ENCODE peak calls at places on chromosomes 7 and 10, in six cellular contexts. A is HCT116, X is right lobe of liver, C is IMR-90, E is spleen, R is A549. K is an unnamed sample.

GRCh38 chr10:62627985-62628384 is 176.5 kb upstream of the ADO start:
- DNase-seq in E (no peak), A (no peak), X (no peak), C (peak; percentile 45), R (peak; percentile 20), K (no peak)

GRCh38 chr10:69913586-69913985 is 111.9 kb downstream of the COL13A1 start:
- DNase-seq in A (no peak), R (no peak), C (no peak), E (no peak), X (no peak), K (no peak)

GRCh38 chr7:54345746-54346145 is 196.4 kb upstream of the VSTM2A start:
- DNase-seq in E (no peak), X (no peak), C (no peak), A (no peak), R (no peak), K (no peak)

GRCh38 chr10:43251664-43252165 is 15.2 kb downstream of the RASGEF1A start:
- DNase-seq in X (no peak), R (no peak), A (no peak), E (peak; percentile 69), C (no peak), K (peak; percentile 18)

GRCh38 chr10:23158370-23158769 is 33.7 kb upstream of the PTF1A start:
- DNase-seq in C (peak; percentile 58), R (peak; percentile 71), A (peak; percentile 47), E (no peak), X (no peak), K (no peak)

GRCh38 chr10:86292462-86293322 is 73.9 kb downstream of the GRID1 start:
- DNase-seq in C (no peak), E (peak; percentile 67), A (no peak), X (no peak), R (no peak), K (peak; percentile 17)

GRCh38 chr7:128383781-128384180 is 22.3 kb upstream of the PRRT4 start:
- DNase-seq in C (no peak), A (no peak), E (no peak), R (no peak), X (no peak), K (no peak)

GRCh38 chr10:49280001-49280408 is 19.0 kb upstream of the C10orf71 start:
- DNase-seq in E (no peak), C (peak; percentile 15), A (no peak), R (no peak), X (no peak), K (peak; percentile 39)

GRCh38 chr10:4088354-4089066 is 303.5 kb upstream of the KLF6 start:
- DNase-seq in E (no peak), R (no peak), A (no peak), X (no peak), C (no peak), K (no peak)

GRCh38 chr7:129769866-129770808 is 158.6 kb downstream of the NRF1 start:
- DNase-seq in C (no peak), R (no peak), E (peak; percentile 51), A (no peak), X (no peak), K (no peak)

GRCh38 chr7:129767120-129768011 is 155.8 kb downstream of the NRF1 start:
- DNase-seq in E (peak; percentile 48), X (no peak), R (no peak), C (no peak), A (no peak), K (no peak)

GRCh38 chr7:129771201-129771927 is 159.8 kb downstream of the NRF1 start:
- DNase-seq in C (no peak), E (peak; percentile 66), X (no peak), R (no peak), A (no peak), K (no peak)

GRCh38 chr7:129769400-129769774 is 157.9 kb downstream of the NRF1 start:
- DNase-seq in X (no peak), A (no peak), E (peak; percentile 63), R (no peak), C (no peak), K (no peak)

GRCh38 chr7:129768614-129769399 is 157.3 kb downstream of the NRF1 start:
- DNase-seq in R (no peak), C (no peak), E (peak; percentile 64), A (no peak), X (no peak), K (no peak)
- TF ChIP-seq POLR2A in R (no peak), C (no peak), E (no peak), A (no peak), X (no peak), K (no peak)

GRCh38 chr10:58608826-58609225 is 96.2 kb downstream of the BICC1 start:
- DNase-seq in X (no peak), R (no peak), C (peak; percentile 30), A (no peak), E (no peak), K (no peak)
- H3K27ac ChIP-seq in X (no peak overlapping the region), R (no peak overlapping the region), C (peak overlapping the region; percentile 0), A (no peak overlapping the region), E (no peak overlapping the region), K (no peak overlapping the region)

GRCh38 chr10:80202934-80203834 is 2.2 kb downstream of the ANXA11 start:
- DNase-seq in R (peak; percentile 75), C (peak; percentile 85), E (peak; percentile 88), A (peak; percentile 83), X (peak; percentile 68), K (peak; percentile 84)

GRCh38 chr10:80205478-80206276 is at the start of gene ANXA11:
- DNase-seq in X (peak; percentile 90), R (peak; percentile 82), E (peak; percentile 96), A (peak; percentile 61), C (peak; percentile 54), K (peak; percentile 98)

GRCh38 chr10:80204801-80205477 is 398 bp downstream of the ANXA11 start:
- DNase-seq in X (peak; percentile 64), E (no peak), R (no peak), A (no peak), C (peak; percentile 30), K (no peak)

GRCh38 chr10:80203835-80204148 is 1.5 kb downstream of the ANXA11 start:
- DNase-seq in X (no peak), C (no peak), E (no peak), A (no peak), R (no peak), K (no peak)

GRCh38 chr10:80204193-80204714 is 1.1 kb downstream of the ANXA11 start:
- DNase-seq in R (peak; percentile 28), E (peak; percentile 84), X (peak; percentile 59), A (no peak), C (no peak), K (peak; percentile 83)
- TF ChIP-seq POLR2A in R (no peak), E (no peak), X (peak; percentile 76), A (no peak), C (no peak), K (peak; percentile 34)

DNA sequence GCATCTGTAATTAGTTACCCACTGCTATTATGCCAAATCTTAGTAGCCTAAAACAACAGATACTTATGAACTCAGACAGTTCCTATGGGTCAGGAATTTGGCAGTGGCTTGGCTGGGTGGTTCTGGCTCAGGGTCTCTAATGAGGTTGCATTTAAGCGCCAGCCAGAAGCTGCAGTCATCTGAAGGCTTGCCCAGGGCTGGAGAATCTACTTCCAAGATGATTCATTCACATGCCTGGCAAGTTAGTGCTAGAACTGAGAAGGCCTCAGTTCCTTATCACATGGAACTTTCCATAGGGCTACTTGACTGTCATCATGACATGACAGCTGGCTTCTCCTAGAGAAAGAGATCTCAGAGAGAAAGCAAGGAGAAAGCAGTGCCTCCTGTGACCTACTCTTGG is 121.3 kb downstream of the AVL9 start:
- DNase-seq in A (peak; percentile 51), C (peak; percentile 74), E (no peak), X (no peak), R (peak; percentile 92), K (no peak)
- H3K27ac ChIP-seq in A (peak overlapping the region; percentile 21), C (no peak overlapping the region), E (no peak overlapping the region), X (no peak overlapping the region), R (peak overlapping the region; percentile 77), K (no peak overlapping the region)

DNA sequence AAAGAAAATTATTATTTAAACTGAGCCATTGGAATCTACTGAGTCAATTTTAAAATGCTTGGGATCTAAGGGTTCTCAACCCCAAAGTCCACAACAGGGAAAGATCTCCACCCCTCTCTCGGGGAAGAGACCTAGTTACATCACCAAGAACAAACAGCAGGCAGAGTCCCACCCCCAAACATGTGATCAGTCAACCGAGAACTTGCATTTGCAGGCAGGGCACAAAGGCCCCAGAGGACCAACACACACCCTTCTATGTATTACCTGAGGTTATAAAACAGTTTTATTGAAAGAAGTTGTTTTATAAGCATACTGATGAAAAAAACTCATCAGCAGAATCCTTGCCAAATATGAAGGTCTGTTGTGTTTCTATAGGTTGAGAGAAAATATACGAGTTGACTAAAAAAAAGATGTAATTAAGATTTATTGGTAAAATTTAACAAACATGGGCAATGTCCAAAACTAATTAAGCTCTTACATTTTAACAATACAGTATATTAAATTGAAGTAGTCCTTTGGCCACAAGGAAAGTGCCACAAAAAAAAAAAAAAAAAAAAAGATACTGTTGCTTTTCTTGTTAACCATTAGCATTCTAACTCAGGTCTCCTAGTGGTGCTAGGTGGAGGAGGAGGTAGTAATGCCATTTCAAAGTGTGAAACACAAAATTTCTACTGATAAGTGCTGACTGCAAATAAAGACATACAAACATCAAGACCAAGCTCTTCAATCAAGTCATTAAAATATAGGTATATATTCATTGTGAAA is 975 bp upstream of the USP54 start:
- DNase-seq in A (peak; percentile 48), C (no peak), X (peak; percentile 32), E (no peak), R (peak; percentile 78), K (no peak)
- TF ChIP-seq POLR2A in A (no peak), C (no peak), X (no peak), E (no peak), R (no peak), K (no peak)

DNA sequence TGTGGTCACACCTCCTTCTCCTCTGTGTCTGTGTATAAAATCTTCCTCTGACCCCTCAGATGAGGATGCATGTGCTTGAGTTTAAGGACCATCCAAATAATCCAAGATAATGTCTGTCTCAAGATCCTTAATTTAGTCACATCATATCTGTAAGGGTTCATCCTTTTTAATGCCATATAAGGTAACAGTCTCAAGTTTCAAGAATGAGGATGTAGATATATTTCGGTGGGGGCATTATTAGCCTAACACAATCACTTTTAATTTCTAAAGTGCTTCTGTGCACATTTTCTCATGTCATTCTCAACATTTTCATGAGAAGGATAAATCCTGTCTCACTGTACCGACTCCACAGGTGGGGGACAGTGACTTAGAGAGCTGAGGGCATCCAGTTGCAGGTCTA is 235.3 kb downstream of the BUB3 start:
- DNase-seq in A (no peak), E (no peak), C (no peak), X (no peak), R (no peak), K (no peak)
- H3K27ac ChIP-seq in A (no peak overlapping the region), E (no peak overlapping the region), C (no peak overlapping the region), X (no peak overlapping the region), R (no peak overlapping the region), K (no peak overlapping the region)

DNA sequence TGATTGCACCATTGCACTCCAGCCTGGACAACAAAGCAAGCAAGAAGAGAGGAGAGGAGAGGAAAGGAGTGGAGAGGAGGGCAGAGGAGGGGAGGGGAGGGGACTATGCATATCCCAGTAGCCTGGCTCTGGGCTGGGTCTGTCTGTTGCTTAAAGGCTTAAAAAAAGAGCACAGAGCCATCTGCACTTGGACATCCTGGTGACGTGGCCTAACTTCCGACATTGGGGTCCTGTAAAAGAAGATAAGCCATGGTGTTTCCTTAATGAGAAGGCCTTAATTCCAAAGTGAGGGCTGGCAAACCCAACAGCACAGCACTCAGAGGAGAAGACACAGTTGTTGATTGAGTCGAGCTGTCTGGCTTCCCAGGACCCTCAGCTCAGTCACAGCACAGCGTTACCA is 352.6 kb downstream of the PAXIP1 start:
- DNase-seq in A (no peak), R (no peak), C (no peak), X (no peak), E (no peak), K (no peak)
- TF ChIP-seq POLR2A in A (no peak), R (no peak), C (no peak), X (no peak), E (no peak), K (no peak)